ENCODE peak calls at places on chromosome X, in six cellular contexts. Z is KG1; A is T-helper 22 cell; B is adipocyte; G is coronary artery; N is activated CD4-positive, alpha-beta T cell treated with anti-CD3 and anti-CD28 coated beads for 4 hours. L is an unnamed sample.

GRCh38 chrX:108312938-108313337 is 125.3 kb downstream of the COL4A6 start:
- DNase-seq in N (no peak), G (no peak), A (no peak), B (peak), Z (no peak), L (peak)

GRCh38 chrX:46666831-46667230 is 92.1 kb downstream of the SLC9A7 start:
- DNase-seq in N (no peak), G (no peak), B (peak), A (no peak), Z (no peak), L (no peak)

GRCh38 chrX:154459843-154460242 is 1.8 kb downstream of the PLXNA3 start:
- DNase-seq in B (peak), N (no peak), G (no peak), A (no peak), Z (no peak), L (no peak)

GRCh38 chrX:136055651-136056221 is 70.5 kb downstream of the SLC9A6 start:
- DNase-seq in A (no peak), G (peak), B (peak), Z (no peak), N (no peak), L (peak)

GRCh38 chrX:105191878-105192277 is 28.6 kb downstream of the TEX13A start:
- DNase-seq in B (peak), A (no peak), N (no peak), Z (no peak), G (no peak), L (peak)

GRCh38 chrX:69507500-69507789 is 3.3 kb downstream of the NALF2 start:
- DNase-seq in Z (no peak), A (no peak), B (no peak), N (no peak), G (no peak), L (no peak)

GRCh38 chrX:46029777-46030176 is 515.4 kb downstream of the ZNF674 start:
- DNase-seq in N (no peak), G (no peak), Z (no peak), B (no peak), A (no peak), L (no peak)

GRCh38 chrX:86002076-86002896 is 45.1 kb downstream of the CHM start:
- DNase-seq in Z (no peak), G (no peak), B (no peak), A (no peak), N (no peak), L (no peak)

GRCh38 chrX:100946521-100946920 is 17.8 kb upstream of the XKRX start:
- DNase-seq in G (no peak), Z (no peak), B (no peak), A (no peak), N (no peak), L (no peak)

GRCh38 chrX:72396117-72396516 is 90.4 kb upstream of the CITED1 start:
- DNase-seq in G (no peak), A (no peak), N (no peak), B (no peak), Z (no peak), L (no peak)

GRCh38 chrX:110003167-110004156 is 548 bp downstream of the TMEM164 start:
- DNase-seq in N (no peak), G (no peak), B (peak), Z (no peak), A (no peak), L (no peak)

GRCh38 chrX:51891821-51892551 is 1.4 kb upstream of the MAGED1 start:
- DNase-seq in B (peak), N (no peak), Z (no peak), G (no peak), A (no peak), L (peak)

GRCh38 chrX:66616944-66617343 is 21.9 kb downstream of the EDA2R start:
- DNase-seq in A (no peak), Z (no peak), B (no peak), N (no peak), G (no peak), L (no peak)

GRCh38 chrX:154025230-154025629 is 5.5 kb upstream of the IRAK1 start:
- DNase-seq in B (no peak), N (no peak), G (no peak), Z (no peak), A (no peak), L (no peak)

GRCh38 chrX:12013220-12013619 is 125.1 kb upstream of the FRMPD4 start:
- DNase-seq in A (no peak), N (no peak), G (no peak), B (peak), Z (no peak), L (peak)